ENCODE peak calls at places on chromosomes 11 and 22, in nine cellular contexts. One of them, this sample, is unnamed.
A peak's percentile ranks its signal among the peaks of the same experiment; 100 is the strongest.

GRCh38 chr11:79547256-79547655 is 106.4 kb upstream of the TENM4 start:
- DNase-seq in activated CD4-positive, alpha-beta T cell treated with anti-CD3 and anti-CD28 coated beads, Interleukin-2, amount 50 U/mL, for 24 hours: no peak
- DNase-seq in ELR: no peak
- DNase-seq in left ventricle myocardium superior: no peak
- DNase-seq in AG09319: no peak
- DNase-seq in lung microvascular endothelial cell: no peak
- DNase-seq in colonic mucosa: no peak
- DNase-seq in activated T-cell treated with anti-CD3 and anti-CD28 coated beads, Interleukin-2, amount 50 U/mL, for 1 hour: no peak
- DNase-seq in GM23338: no peak
- DNase-seq in this sample: no peak

GRCh38 chr11:94884322-94884721 is 89.0 kb downstream of the CWC15 start:
- DNase-seq in activated CD4-positive, alpha-beta T cell treated with anti-CD3 and anti-CD28 coated beads, Interleukin-2, amount 50 U/mL, for 24 hours: no peak
- DNase-seq in ELR: no peak
- DNase-seq in left ventricle myocardium superior: no peak
- DNase-seq in AG09319: no peak
- DNase-seq in lung microvascular endothelial cell: no peak
- DNase-seq in colonic mucosa: no peak
- DNase-seq in activated T-cell treated with anti-CD3 and anti-CD28 coated beads, Interleukin-2, amount 50 U/mL, for 1 hour: no peak
- DNase-seq in GM23338: no peak
- DNase-seq in this sample: no peak

GRCh38 chr11:120339394-120339890 is 3.2 kb downstream of the ARHGEF12 start:
- DNase-seq in activated CD4-positive, alpha-beta T cell treated with anti-CD3 and anti-CD28 coated beads, Interleukin-2, amount 50 U/mL, for 24 hours: no peak
- DNase-seq in ELR: peak; percentile 43
- DNase-seq in left ventricle myocardium superior: no peak
- DNase-seq in AG09319: no peak
- DNase-seq in lung microvascular endothelial cell: peak; percentile 49
- DNase-seq in colonic mucosa: peak; percentile 69
- DNase-seq in activated T-cell treated with anti-CD3 and anti-CD28 coated beads, Interleukin-2, amount 50 U/mL, for 1 hour: no peak
- DNase-seq in GM23338: peak; percentile 9
- DNase-seq in this sample: peak; percentile 91

GRCh38 chr11:1391165-1392010 is 1.7 kb downstream of the BRSK2 start:
- DNase-seq in activated CD4-positive, alpha-beta T cell treated with anti-CD3 and anti-CD28 coated beads, Interleukin-2, amount 50 U/mL, for 24 hours: no peak
- DNase-seq in ELR: no peak
- DNase-seq in left ventricle myocardium superior: no peak
- DNase-seq in AG09319: no peak
- DNase-seq in lung microvascular endothelial cell: no peak
- DNase-seq in colonic mucosa: no peak
- DNase-seq in activated T-cell treated with anti-CD3 and anti-CD28 coated beads, Interleukin-2, amount 50 U/mL, for 1 hour: no peak
- DNase-seq in GM23338: peak; percentile 69
- DNase-seq in this sample: no peak

GRCh38 chr22:36221799-36222751 is 17.3 kb downstream of the APOL2 start:
- DNase-seq in activated CD4-positive, alpha-beta T cell treated with anti-CD3 and anti-CD28 coated beads, Interleukin-2, amount 50 U/mL, for 24 hours: peak; percentile 32
- DNase-seq in ELR: peak; percentile 42
- DNase-seq in left ventricle myocardium superior: peak; percentile 65
- DNase-seq in AG09319: no peak
- DNase-seq in lung microvascular endothelial cell: peak; percentile 69
- DNase-seq in colonic mucosa: peak; percentile 41
- DNase-seq in activated T-cell treated with anti-CD3 and anti-CD28 coated beads, Interleukin-2, amount 50 U/mL, for 1 hour: peak; percentile 63
- DNase-seq in GM23338: peak; percentile 86
- DNase-seq in this sample: no peak

GRCh38 chr22:37187891-37188761 is at the start of gene C1QTNF6:
- DNase-seq in activated CD4-positive, alpha-beta T cell treated with anti-CD3 and anti-CD28 coated beads, Interleukin-2, amount 50 U/mL, for 24 hours: no peak
- DNase-seq in ELR: peak; percentile 64
- DNase-seq in left ventricle myocardium superior: peak; percentile 71
- DNase-seq in AG09319: no peak
- DNase-seq in lung microvascular endothelial cell: peak; percentile 28
- DNase-seq in colonic mucosa: peak; percentile 65
- DNase-seq in activated T-cell treated with anti-CD3 and anti-CD28 coated beads, Interleukin-2, amount 50 U/mL, for 1 hour: no peak
- DNase-seq in GM23338: peak; percentile 79
- DNase-seq in this sample: peak; percentile 72

GRCh38 chr11:57598831-57599155 is 1.3 kb downstream of the SERPING1 start:
- DNase-seq in activated CD4-positive, alpha-beta T cell treated with anti-CD3 and anti-CD28 coated beads, Interleukin-2, amount 50 U/mL, for 24 hours: no peak
- DNase-seq in ELR: peak; percentile 16
- DNase-seq in left ventricle myocardium superior: no peak
- DNase-seq in AG09319: no peak
- DNase-seq in lung microvascular endothelial cell: no peak
- DNase-seq in colonic mucosa: no peak
- DNase-seq in activated T-cell treated with anti-CD3 and anti-CD28 coated beads, Interleukin-2, amount 50 U/mL, for 1 hour: no peak
- DNase-seq in GM23338: no peak
- DNase-seq in this sample: no peak

GRCh38 chr11:46382644-46383403 is 1.4 kb downstream of the MDK start:
- DNase-seq in activated CD4-positive, alpha-beta T cell treated with anti-CD3 and anti-CD28 coated beads, Interleukin-2, amount 50 U/mL, for 24 hours: no peak
- DNase-seq in ELR: peak; percentile 73
- DNase-seq in left ventricle myocardium superior: no peak
- DNase-seq in AG09319: no peak
- DNase-seq in lung microvascular endothelial cell: peak; percentile 67
- DNase-seq in colonic mucosa: peak; percentile 61
- DNase-seq in activated T-cell treated with anti-CD3 and anti-CD28 coated beads, Interleukin-2, amount 50 U/mL, for 1 hour: no peak
- DNase-seq in GM23338: peak; percentile 89
- DNase-seq in this sample: no peak

GRCh38 chr22:30701872-30702271 is 7.2 kb downstream of the OSBP2 start:
- DNase-seq in activated CD4-positive, alpha-beta T cell treated with anti-CD3 and anti-CD28 coated beads, Interleukin-2, amount 50 U/mL, for 24 hours: no peak
- DNase-seq in ELR: peak; percentile 53
- DNase-seq in left ventricle myocardium superior: no peak
- DNase-seq in AG09319: no peak
- DNase-seq in lung microvascular endothelial cell: peak; percentile 18
- DNase-seq in colonic mucosa: no peak
- DNase-seq in activated T-cell treated with anti-CD3 and anti-CD28 coated beads, Interleukin-2, amount 50 U/mL, for 1 hour: no peak
- DNase-seq in GM23338: no peak
- DNase-seq in this sample: no peak

GRCh38 chr22:36811094-36811797 is 5.6 kb downstream of the PVALB start:
- DNase-seq in activated CD4-positive, alpha-beta T cell treated with anti-CD3 and anti-CD28 coated beads, Interleukin-2, amount 50 U/mL, for 24 hours: no peak
- DNase-seq in ELR: no peak
- DNase-seq in left ventricle myocardium superior: no peak
- DNase-seq in AG09319: no peak
- DNase-seq in lung microvascular endothelial cell: no peak
- DNase-seq in colonic mucosa: no peak
- DNase-seq in activated T-cell treated with anti-CD3 and anti-CD28 coated beads, Interleukin-2, amount 50 U/mL, for 1 hour: no peak
- DNase-seq in GM23338: no peak
- DNase-seq in this sample: no peak

GRCh38 chr22:46673677-46674236 is 53.6 kb downstream of the GRAMD4 start:
- DNase-seq in activated CD4-positive, alpha-beta T cell treated with anti-CD3 and anti-CD28 coated beads, Interleukin-2, amount 50 U/mL, for 24 hours: no peak
- DNase-seq in ELR: no peak
- DNase-seq in left ventricle myocardium superior: no peak
- DNase-seq in AG09319: no peak
- DNase-seq in lung microvascular endothelial cell: no peak
- DNase-seq in colonic mucosa: no peak
- DNase-seq in activated T-cell treated with anti-CD3 and anti-CD28 coated beads, Interleukin-2, amount 50 U/mL, for 1 hour: no peak
- DNase-seq in GM23338: no peak
- DNase-seq in this sample: no peak

GRCh38 chr11:66559141-66559861 is 9.1 kb downstream of the CTSF start:
- DNase-seq in activated CD4-positive, alpha-beta T cell treated with anti-CD3 and anti-CD28 coated beads, Interleukin-2, amount 50 U/mL, for 24 hours: peak; percentile 22
- DNase-seq in ELR: no peak
- DNase-seq in left ventricle myocardium superior: peak; percentile 65
- DNase-seq in AG09319: no peak
- DNase-seq in lung microvascular endothelial cell: no peak
- DNase-seq in colonic mucosa: no peak
- DNase-seq in activated T-cell treated with anti-CD3 and anti-CD28 coated beads, Interleukin-2, amount 50 U/mL, for 1 hour: peak; percentile 48
- DNase-seq in GM23338: peak; percentile 84
- DNase-seq in this sample: no peak

GRCh38 chr11:112455791-112456190 is 195.1 kb upstream of the PLET1 start:
- DNase-seq in activated CD4-positive, alpha-beta T cell treated with anti-CD3 and anti-CD28 coated beads, Interleukin-2, amount 50 U/mL, for 24 hours: no peak
- DNase-seq in ELR: no peak
- DNase-seq in left ventricle myocardium superior: no peak
- DNase-seq in AG09319: no peak
- DNase-seq in lung microvascular endothelial cell: peak; percentile 29
- DNase-seq in colonic mucosa: no peak
- DNase-seq in activated T-cell treated with anti-CD3 and anti-CD28 coated beads, Interleukin-2, amount 50 U/mL, for 1 hour: no peak
- DNase-seq in GM23338: no peak
- DNase-seq in this sample: no peak

GRCh38 chr11:104934594-104934993 is 33.8 kb downstream of the CASP4 start:
- DNase-seq in activated CD4-positive, alpha-beta T cell treated with anti-CD3 and anti-CD28 coated beads, Interleukin-2, amount 50 U/mL, for 24 hours: no peak
- DNase-seq in ELR: no peak
- DNase-seq in left ventricle myocardium superior: no peak
- DNase-seq in AG09319: no peak
- DNase-seq in lung microvascular endothelial cell: peak; percentile 10
- DNase-seq in colonic mucosa: no peak
- DNase-seq in activated T-cell treated with anti-CD3 and anti-CD28 coated beads, Interleukin-2, amount 50 U/mL, for 1 hour: no peak
- DNase-seq in GM23338: no peak
- DNase-seq in this sample: no peak

GRCh38 chr11:44634401-44635281 is 69.2 kb downstream of the CD82 start:
- DNase-seq in activated CD4-positive, alpha-beta T cell treated with anti-CD3 and anti-CD28 coated beads, Interleukin-2, amount 50 U/mL, for 24 hours: no peak
- DNase-seq in ELR: peak; percentile 71
- DNase-seq in left ventricle myocardium superior: peak; percentile 79
- DNase-seq in AG09319: peak; percentile 11
- DNase-seq in lung microvascular endothelial cell: peak; percentile 85
- DNase-seq in colonic mucosa: no peak
- DNase-seq in activated T-cell treated with anti-CD3 and anti-CD28 coated beads, Interleukin-2, amount 50 U/mL, for 1 hour: no peak
- DNase-seq in GM23338: peak; percentile 84
- DNase-seq in this sample: no peak

GRCh38 chr11:31958086-31958735 is 132.7 kb upstream of the RCN1 start:
- DNase-seq in activated CD4-positive, alpha-beta T cell treated with anti-CD3 and anti-CD28 coated beads, Interleukin-2, amount 50 U/mL, for 24 hours: peak; percentile 13
- DNase-seq in ELR: peak; percentile 55
- DNase-seq in left ventricle myocardium superior: peak; percentile 86
- DNase-seq in AG09319: no peak
- DNase-seq in lung microvascular endothelial cell: peak; percentile 57
- DNase-seq in colonic mucosa: peak; percentile 62
- DNase-seq in activated T-cell treated with anti-CD3 and anti-CD28 coated beads, Interleukin-2, amount 50 U/mL, for 1 hour: peak; percentile 51
- DNase-seq in GM23338: peak; percentile 93
- DNase-seq in this sample: peak; percentile 19

GRCh38 chr11:130436171-130436570 is 7.8 kb upstream of the ADAMTS8 start:
- DNase-seq in activated CD4-positive, alpha-beta T cell treated with anti-CD3 and anti-CD28 coated beads, Interleukin-2, amount 50 U/mL, for 24 hours: no peak
- DNase-seq in ELR: no peak
- DNase-seq in left ventricle myocardium superior: no peak
- DNase-seq in AG09319: no peak
- DNase-seq in lung microvascular endothelial cell: no peak
- DNase-seq in colonic mucosa: no peak
- DNase-seq in activated T-cell treated with anti-CD3 and anti-CD28 coated beads, Interleukin-2, amount 50 U/mL, for 1 hour: no peak
- DNase-seq in GM23338: no peak
- DNase-seq in this sample: no peak

GRCh38 chr22:39183991-39184585 is 31.6 kb upstream of the CBX7 start:
- DNase-seq in activated CD4-positive, alpha-beta T cell treated with anti-CD3 and anti-CD28 coated beads, Interleukin-2, amount 50 U/mL, for 24 hours: no peak
- DNase-seq in ELR: peak; percentile 45
- DNase-seq in left ventricle myocardium superior: peak; percentile 56
- DNase-seq in AG09319: no peak
- DNase-seq in lung microvascular endothelial cell: peak; percentile 89
- DNase-seq in colonic mucosa: no peak
- DNase-seq in activated T-cell treated with anti-CD3 and anti-CD28 coated beads, Interleukin-2, amount 50 U/mL, for 1 hour: no peak
- DNase-seq in GM23338: peak; percentile 63
- DNase-seq in this sample: no peak

GRCh38 chr11:128756469-128756868 is 62.6 kb downstream of the FLI1 start:
- DNase-seq in activated CD4-positive, alpha-beta T cell treated with anti-CD3 and anti-CD28 coated beads, Interleukin-2, amount 50 U/mL, for 24 hours: no peak
- DNase-seq in ELR: no peak
- DNase-seq in left ventricle myocardium superior: no peak
- DNase-seq in AG09319: no peak
- DNase-seq in lung microvascular endothelial cell: no peak
- DNase-seq in colonic mucosa: no peak
- DNase-seq in activated T-cell treated with anti-CD3 and anti-CD28 coated beads, Interleukin-2, amount 50 U/mL, for 1 hour: no peak
- DNase-seq in GM23338: no peak
- DNase-seq in this sample: no peak

GRCh38 chr22:25448435-25449051 is 115.9 kb upstream of the GRK3 start:
- DNase-seq in activated CD4-positive, alpha-beta T cell treated with anti-CD3 and anti-CD28 coated beads, Interleukin-2, amount 50 U/mL, for 24 hours: no peak
- DNase-seq in ELR: peak; percentile 41
- DNase-seq in left ventricle myocardium superior: no peak
- DNase-seq in AG09319: no peak
- DNase-seq in lung microvascular endothelial cell: peak; percentile 27
- DNase-seq in colonic mucosa: peak; percentile 20
- DNase-seq in activated T-cell treated with anti-CD3 and anti-CD28 coated beads, Interleukin-2, amount 50 U/mL, for 1 hour: peak; percentile 20
- DNase-seq in GM23338: peak; percentile 25
- DNase-seq in this sample: no peak

GRCh38 chr11:6812391-6813005 is 13.0 kb upstream of the OR6A2 start:
- DNase-seq in activated CD4-positive, alpha-beta T cell treated with anti-CD3 and anti-CD28 coated beads, Interleukin-2, amount 50 U/mL, for 24 hours: peak; percentile 25
- DNase-seq in ELR: peak; percentile 61
- DNase-seq in left ventricle myocardium superior: no peak
- DNase-seq in AG09319: no peak
- DNase-seq in lung microvascular endothelial cell: peak; percentile 49
- DNase-seq in colonic mucosa: peak; percentile 29
- DNase-seq in activated T-cell treated with anti-CD3 and anti-CD28 coated beads, Interleukin-2, amount 50 U/mL, for 1 hour: peak; percentile 27
- DNase-seq in GM23338: peak; percentile 77
- DNase-seq in this sample: peak; percentile 18

GRCh38 chr11:76700177-76701100 is 29.9 kb upstream of the LRRC32 start:
- DNase-seq in activated CD4-positive, alpha-beta T cell treated with anti-CD3 and anti-CD28 coated beads, Interleukin-2, amount 50 U/mL, for 24 hours: no peak
- DNase-seq in ELR: peak; percentile 96
- DNase-seq in left ventricle myocardium superior: no peak
- DNase-seq in AG09319: peak; percentile 68
- DNase-seq in lung microvascular endothelial cell: peak; percentile 93
- DNase-seq in colonic mucosa: no peak
- DNase-seq in activated T-cell treated with anti-CD3 and anti-CD28 coated beads, Interleukin-2, amount 50 U/mL, for 1 hour: no peak
- DNase-seq in GM23338: no peak
- DNase-seq in this sample: no peak

GRCh38 chr11:20762112-20762511 is 92.7 kb downstream of the NELL1 start:
- DNase-seq in activated CD4-positive, alpha-beta T cell treated with anti-CD3 and anti-CD28 coated beads, Interleukin-2, amount 50 U/mL, for 24 hours: no peak
- DNase-seq in ELR: no peak
- DNase-seq in left ventricle myocardium superior: no peak
- DNase-seq in AG09319: no peak
- DNase-seq in lung microvascular endothelial cell: no peak
- DNase-seq in colonic mucosa: no peak
- DNase-seq in activated T-cell treated with anti-CD3 and anti-CD28 coated beads, Interleukin-2, amount 50 U/mL, for 1 hour: no peak
- DNase-seq in GM23338: no peak
- DNase-seq in this sample: peak; percentile 11

GRCh38 chr11:65598258-65598699 is 2.7 kb upstream of the KCNK7 start:
- DNase-seq in activated CD4-positive, alpha-beta T cell treated with anti-CD3 and anti-CD28 coated beads, Interleukin-2, amount 50 U/mL, for 24 hours: no peak
- DNase-seq in ELR: no peak
- DNase-seq in left ventricle myocardium superior: no peak
- DNase-seq in AG09319: no peak
- DNase-seq in lung microvascular endothelial cell: no peak
- DNase-seq in colonic mucosa: no peak
- DNase-seq in activated T-cell treated with anti-CD3 and anti-CD28 coated beads, Interleukin-2, amount 50 U/mL, for 1 hour: no peak
- DNase-seq in GM23338: no peak
- DNase-seq in this sample: no peak

GRCh38 chr11:64305691-64306562 is 603 bp downstream of the ESRRA start:
- DNase-seq in activated CD4-positive, alpha-beta T cell treated with anti-CD3 and anti-CD28 coated beads, Interleukin-2, amount 50 U/mL, for 24 hours: peak; percentile 61
- DNase-seq in ELR: peak; percentile 56
- DNase-seq in left ventricle myocardium superior: peak; percentile 83
- DNase-seq in AG09319: no peak
- DNase-seq in lung microvascular endothelial cell: peak; percentile 41
- DNase-seq in colonic mucosa: peak; percentile 94
- DNase-seq in activated T-cell treated with anti-CD3 and anti-CD28 coated beads, Interleukin-2, amount 50 U/mL, for 1 hour: peak; percentile 72
- DNase-seq in GM23338: peak; percentile 85
- DNase-seq in this sample: no peak

GRCh38 chr11:111454561-111455192 is 57.5 kb downstream of the BTG4 start:
- DNase-seq in activated CD4-positive, alpha-beta T cell treated with anti-CD3 and anti-CD28 coated beads, Interleukin-2, amount 50 U/mL, for 24 hours: peak; percentile 41
- DNase-seq in ELR: peak; percentile 75
- DNase-seq in left ventricle myocardium superior: peak; percentile 47
- DNase-seq in AG09319: peak; percentile 22
- DNase-seq in lung microvascular endothelial cell: peak; percentile 44
- DNase-seq in colonic mucosa: peak; percentile 40
- DNase-seq in activated T-cell treated with anti-CD3 and anti-CD28 coated beads, Interleukin-2, amount 50 U/mL, for 1 hour: peak; percentile 51
- DNase-seq in GM23338: peak; percentile 88
- DNase-seq in this sample: no peak